ENCODE peak calls at places on chromosomes 4 and X, in six cellular contexts. One of them, this sample, is unnamed.

GRCh38 chrX:17415242-17415815 is 40.3 kb downstream of the NHS start:
- DNase-seq in fibroblast of pulmonary artery: no peak
- DNase-seq in Peyer's patch: no peak
- DNase-seq in PC-3: no peak
- DNase-seq in foreskin fibroblast: no peak
- DNase-seq in cardiac fibroblast: no peak
- DNase-seq in this sample: no peak

GRCh38 chr4:155999743-156000142 is 46.1 kb upstream of the CTSO start:
- DNase-seq in PC-3: peak
- DNase-seq in cardiac fibroblast: peak
- DNase-seq in Peyer's patch: no peak
- DNase-seq in foreskin fibroblast: no peak
- DNase-seq in fibroblast of pulmonary artery: no peak
- DNase-seq in this sample: no peak

GRCh38 chr4:85520765-85521749 is 46.1 kb downstream of the ARHGAP24 start:
- DNase-seq in PC-3: no peak
- DNase-seq in Peyer's patch: no peak
- DNase-seq in fibroblast of pulmonary artery: peak
- DNase-seq in cardiac fibroblast: no peak
- DNase-seq in foreskin fibroblast: no peak
- DNase-seq in this sample: no peak

GRCh38 chr4:41644288-41644914 is 104.1 kb downstream of the PHOX2B start:
- DNase-seq in cardiac fibroblast: peak
- DNase-seq in Peyer's patch: no peak
- DNase-seq in foreskin fibroblast: peak
- DNase-seq in PC-3: no peak
- DNase-seq in fibroblast of pulmonary artery: peak
- DNase-seq in this sample: no peak

GRCh38 chr4:8550691-8551090 is 29.5 kb upstream of the GPR78 start:
- DNase-seq in cardiac fibroblast: no peak
- DNase-seq in Peyer's patch: no peak
- DNase-seq in PC-3: no peak
- DNase-seq in foreskin fibroblast: no peak
- DNase-seq in fibroblast of pulmonary artery: no peak
- DNase-seq in this sample: no peak

GRCh38 chr4:48093949-48094550 is 40.0 kb downstream of the TXK start:
- DNase-seq in fibroblast of pulmonary artery: peak
- DNase-seq in PC-3: peak
- DNase-seq in foreskin fibroblast: peak
- DNase-seq in cardiac fibroblast: peak
- DNase-seq in Peyer's patch: no peak
- DNase-seq in this sample: no peak

GRCh38 chr4:164700471-164700870 is 53.5 kb upstream of the SMIM31 start:
- DNase-seq in foreskin fibroblast: no peak
- DNase-seq in PC-3: peak
- DNase-seq in cardiac fibroblast: no peak
- DNase-seq in Peyer's patch: no peak
- DNase-seq in fibroblast of pulmonary artery: no peak
- DNase-seq in this sample: no peak

GRCh38 chrX:108511721-108512120 is 72.1 kb downstream of the COL4A5 start:
- DNase-seq in PC-3: peak
- DNase-seq in cardiac fibroblast: peak
- DNase-seq in fibroblast of pulmonary artery: peak
- DNase-seq in foreskin fibroblast: peak
- DNase-seq in Peyer's patch: no peak
- DNase-seq in this sample: no peak

GRCh38 chr4:187615972-187616371 is 379.6 kb upstream of the ZFP42 start:
- DNase-seq in Peyer's patch: no peak
- DNase-seq in PC-3: no peak
- DNase-seq in foreskin fibroblast: no peak
- DNase-seq in fibroblast of pulmonary artery: no peak
- DNase-seq in cardiac fibroblast: no peak
- DNase-seq in this sample: no peak

GRCh38 chr4:38149472-38149871 is 189.3 kb downstream of the PTTG2 start:
- DNase-seq in fibroblast of pulmonary artery: no peak
- DNase-seq in foreskin fibroblast: no peak
- DNase-seq in cardiac fibroblast: no peak
- DNase-seq in PC-3: no peak
- DNase-seq in Peyer's patch: no peak
- DNase-seq in this sample: no peak

GRCh38 chrX:69320116-69320515 is 154.9 kb upstream of the PJA1 start:
- DNase-seq in Peyer's patch: no peak
- DNase-seq in fibroblast of pulmonary artery: no peak
- DNase-seq in cardiac fibroblast: no peak
- DNase-seq in foreskin fibroblast: no peak
- DNase-seq in PC-3: no peak
- DNase-seq in this sample: no peak

GRCh38 chr4:142242156-142242555 is 603.9 kb downstream of the INPP4B start:
- DNase-seq in cardiac fibroblast: no peak
- DNase-seq in Peyer's patch: no peak
- DNase-seq in foreskin fibroblast: no peak
- DNase-seq in PC-3: no peak
- DNase-seq in fibroblast of pulmonary artery: no peak
- DNase-seq in this sample: no peak

GRCh38 chr4:185222598-185222997 is 13.2 kb downstream of the SNX25 start:
- DNase-seq in PC-3: no peak
- DNase-seq in fibroblast of pulmonary artery: no peak
- DNase-seq in cardiac fibroblast: peak
- DNase-seq in foreskin fibroblast: peak
- DNase-seq in Peyer's patch: no peak
- DNase-seq in this sample: peak

GRCh38 chrX:71017396-71017939 is 50.7 kb downstream of the SNX12 start:
- DNase-seq in Peyer's patch: no peak
- DNase-seq in fibroblast of pulmonary artery: peak
- DNase-seq in foreskin fibroblast: no peak
- DNase-seq in cardiac fibroblast: peak
- DNase-seq in PC-3: no peak
- DNase-seq in this sample: no peak

GRCh38 chr4:123588631-123589223 is 192.1 kb downstream of the SPRY1 start:
- DNase-seq in PC-3: peak
- DNase-seq in Peyer's patch: no peak
- DNase-seq in cardiac fibroblast: peak
- DNase-seq in fibroblast of pulmonary artery: peak
- DNase-seq in foreskin fibroblast: peak
- DNase-seq in this sample: peak

GRCh38 chr4:168536448-168536847 is 39.6 kb downstream of the PALLD start:
- DNase-seq in cardiac fibroblast: no peak
- DNase-seq in Peyer's patch: no peak
- DNase-seq in fibroblast of pulmonary artery: no peak
- DNase-seq in PC-3: no peak
- DNase-seq in foreskin fibroblast: no peak
- DNase-seq in this sample: no peak

GRCh38 chrX:18174209-18174608 is 46.5 kb downstream of the BEND2 start:
- DNase-seq in foreskin fibroblast: no peak
- DNase-seq in fibroblast of pulmonary artery: no peak
- DNase-seq in PC-3: no peak
- DNase-seq in Peyer's patch: no peak
- DNase-seq in cardiac fibroblast: no peak
- DNase-seq in this sample: no peak

GRCh38 chr4:57405359-57405758 is 295.2 kb upstream of the IGFBP7 start:
- DNase-seq in fibroblast of pulmonary artery: peak
- DNase-seq in Peyer's patch: no peak
- DNase-seq in foreskin fibroblast: no peak
- DNase-seq in cardiac fibroblast: no peak
- DNase-seq in PC-3: peak
- DNase-seq in this sample: peak

GRCh38 chrX:80879143-80879542 is 69.5 kb upstream of the BRWD3 start:
- DNase-seq in Peyer's patch: no peak
- DNase-seq in PC-3: peak
- DNase-seq in cardiac fibroblast: peak
- DNase-seq in foreskin fibroblast: no peak
- DNase-seq in fibroblast of pulmonary artery: peak
- DNase-seq in this sample: no peak

GRCh38 chrX:154082396-154083133 is 15.0 kb downstream of the MECP2 start:
- DNase-seq in foreskin fibroblast: peak
- DNase-seq in fibroblast of pulmonary artery: peak
- DNase-seq in cardiac fibroblast: peak
- DNase-seq in Peyer's patch: no peak
- DNase-seq in PC-3: peak
- DNase-seq in this sample: no peak

GRCh38 chrX:45807572-45808425 is 607.1 kb upstream of the DIPK2B start:
- DNase-seq in fibroblast of pulmonary artery: peak
- DNase-seq in Peyer's patch: no peak
- DNase-seq in foreskin fibroblast: no peak
- DNase-seq in cardiac fibroblast: peak
- DNase-seq in PC-3: no peak
- DNase-seq in this sample: no peak

GRCh38 chr4:114109776-114110175 is 130.3 kb upstream of the ARSJ start:
- DNase-seq in PC-3: no peak
- DNase-seq in foreskin fibroblast: no peak
- DNase-seq in Peyer's patch: no peak
- DNase-seq in cardiac fibroblast: peak
- DNase-seq in fibroblast of pulmonary artery: no peak
- DNase-seq in this sample: no peak

GRCh38 chr4:147950840-147951239 is 219.0 kb downstream of the ARHGAP10 start:
- DNase-seq in foreskin fibroblast: no peak
- DNase-seq in cardiac fibroblast: no peak
- DNase-seq in fibroblast of pulmonary artery: no peak
- DNase-seq in PC-3: no peak
- DNase-seq in Peyer's patch: no peak
- DNase-seq in this sample: no peak

GRCh38 chrX:116230136-116230886 is 59.8 kb downstream of the AGTR2 start:
- DNase-seq in foreskin fibroblast: no peak
- DNase-seq in cardiac fibroblast: peak
- DNase-seq in Peyer's patch: no peak
- DNase-seq in PC-3: peak
- DNase-seq in fibroblast of pulmonary artery: no peak
- DNase-seq in this sample: no peak

GRCh38 chrX:20378291-20378920 is 111.7 kb upstream of the RPS6KA3 start:
- DNase-seq in foreskin fibroblast: no peak
- DNase-seq in Peyer's patch: no peak
- DNase-seq in PC-3: peak
- DNase-seq in fibroblast of pulmonary artery: no peak
- DNase-seq in cardiac fibroblast: peak
- DNase-seq in this sample: no peak

GRCh38 chr4:3232001-3232400 is 17.0 kb upstream of the MSANTD1 start:
- DNase-seq in PC-3: no peak
- DNase-seq in Peyer's patch: no peak
- DNase-seq in foreskin fibroblast: no peak
- DNase-seq in fibroblast of pulmonary artery: no peak
- DNase-seq in cardiac fibroblast: no peak
- DNase-seq in this sample: no peak

GRCh38 chrX:131791608-131792355 is 231.3 kb upstream of the STK26 start:
- DNase-seq in fibroblast of pulmonary artery: no peak
- DNase-seq in PC-3: no peak
- DNase-seq in foreskin fibroblast: no peak
- DNase-seq in cardiac fibroblast: no peak
- DNase-seq in Peyer's patch: no peak
- DNase-seq in this sample: no peak
- H3K4me3 ChIP-seq in fibroblast of pulmonary artery: no peak
- H3K4me3 ChIP-seq in PC-3: no peak
- H3K4me3 ChIP-seq in foreskin fibroblast: no peak
- H3K4me3 ChIP-seq in cardiac fibroblast: no peak
- H3K4me3 ChIP-seq in Peyer's patch: peak
- H3K4me3 ChIP-seq in this sample: peak

GRCh38 chr4:20251796-20252655 is at the start of gene SLIT2:
- DNase-seq in cardiac fibroblast: peak
- DNase-seq in Peyer's patch: no peak
- DNase-seq in fibroblast of pulmonary artery: peak
- DNase-seq in foreskin fibroblast: peak
- DNase-seq in PC-3: peak
- DNase-seq in this sample: no peak
- TF ChIP-seq CTCF in cardiac fibroblast: no peak
- TF ChIP-seq CTCF in Peyer's patch: no peak
- TF ChIP-seq CTCF in fibroblast of pulmonary artery: no peak
- TF ChIP-seq CTCF in foreskin fibroblast: no peak
- TF ChIP-seq CTCF in PC-3: no peak
- TF ChIP-seq CTCF in this sample: no peak

GRCh38 chr4:138770818-138771217 is 244.8 kb upstream of the NOCT start:
- DNase-seq in PC-3: no peak
- DNase-seq in cardiac fibroblast: no peak
- DNase-seq in fibroblast of pulmonary artery: no peak
- DNase-seq in Peyer's patch: no peak
- DNase-seq in foreskin fibroblast: no peak
- DNase-seq in this sample: no peak

GRCh38 chr4:138772366-138772765 is 243.2 kb upstream of the NOCT start:
- DNase-seq in cardiac fibroblast: no peak
- DNase-seq in fibroblast of pulmonary artery: no peak
- DNase-seq in PC-3: no peak
- DNase-seq in Peyer's patch: no peak
- DNase-seq in foreskin fibroblast: no peak
- DNase-seq in this sample: no peak

GRCh38 chr4:138775485-138775884 is 240.1 kb upstream of the NOCT start:
- DNase-seq in cardiac fibroblast: no peak
- DNase-seq in foreskin fibroblast: no peak
- DNase-seq in fibroblast of pulmonary artery: no peak
- DNase-seq in PC-3: no peak
- DNase-seq in Peyer's patch: no peak
- DNase-seq in this sample: no peak

GRCh38 chr4:138773321-138773720 is 242.3 kb upstream of the NOCT start:
- DNase-seq in PC-3: no peak
- DNase-seq in Peyer's patch: no peak
- DNase-seq in cardiac fibroblast: no peak
- DNase-seq in fibroblast of pulmonary artery: no peak
- DNase-seq in foreskin fibroblast: no peak
- DNase-seq in this sample: no peak

GRCh38 chr4:138775890-138776289 is 239.7 kb upstream of the NOCT start:
- DNase-seq in foreskin fibroblast: no peak
- DNase-seq in PC-3: no peak
- DNase-seq in cardiac fibroblast: peak
- DNase-seq in Peyer's patch: no peak
- DNase-seq in fibroblast of pulmonary artery: no peak
- DNase-seq in this sample: no peak
- H3K4me3 ChIP-seq in foreskin fibroblast: no peak
- H3K4me3 ChIP-seq in PC-3: no peak
- H3K4me3 ChIP-seq in cardiac fibroblast: no peak
- H3K4me3 ChIP-seq in Peyer's patch: no peak
- H3K4me3 ChIP-seq in fibroblast of pulmonary artery: no peak
- H3K4me3 ChIP-seq in this sample: no peak

GRCh38 chrX:129323115-129323514 is 200.2 kb downstream of the SMARCA1 start:
- DNase-seq in foreskin fibroblast: no peak
- DNase-seq in Peyer's patch: no peak
- DNase-seq in cardiac fibroblast: peak
- DNase-seq in PC-3: no peak
- DNase-seq in fibroblast of pulmonary artery: no peak
- DNase-seq in this sample: no peak

GRCh38 chrX:129316461-129316860 is 206.8 kb downstream of the SMARCA1 start:
- DNase-seq in cardiac fibroblast: no peak
- DNase-seq in Peyer's patch: no peak
- DNase-seq in fibroblast of pulmonary artery: no peak
- DNase-seq in PC-3: no peak
- DNase-seq in foreskin fibroblast: no peak
- DNase-seq in this sample: no peak

GRCh38 chrX:129318375-129318774 is 204.9 kb downstream of the SMARCA1 start:
- DNase-seq in cardiac fibroblast: peak
- DNase-seq in fibroblast of pulmonary artery: peak
- DNase-seq in foreskin fibroblast: no peak
- DNase-seq in Peyer's patch: no peak
- DNase-seq in PC-3: peak
- DNase-seq in this sample: peak
- TF ChIP-seq CTCF in cardiac fibroblast: peak
- TF ChIP-seq CTCF in fibroblast of pulmonary artery: peak
- TF ChIP-seq CTCF in foreskin fibroblast: no peak
- TF ChIP-seq CTCF in Peyer's patch: peak
- TF ChIP-seq CTCF in PC-3: peak
- TF ChIP-seq CTCF in this sample: peak

GRCh38 chr4:122099896-122100295 is 52.2 kb upstream of the BLTP1 start:
- DNase-seq in PC-3: peak
- DNase-seq in cardiac fibroblast: peak
- DNase-seq in Peyer's patch: no peak
- DNase-seq in foreskin fibroblast: peak
- DNase-seq in fibroblast of pulmonary artery: peak
- DNase-seq in this sample: no peak
- H3K4me3 ChIP-seq in PC-3: no peak
- H3K4me3 ChIP-seq in cardiac fibroblast: no peak
- H3K4me3 ChIP-seq in Peyer's patch: no peak
- H3K4me3 ChIP-seq in foreskin fibroblast: no peak
- H3K4me3 ChIP-seq in fibroblast of pulmonary artery: no peak
- H3K4me3 ChIP-seq in this sample: no peak